ENCODE peak calls at places on chromosomes 16 and 17, in five cellular contexts. Z, E, D, B and F are unnamed samples.

GRCh38 chr17:16922386-16923096 is 49.4 kb downstream of the TNFRSF13B start:
- DNase-seq in Z (no peak), E (no peak), D (no peak), B (no peak), F (no peak)

GRCh38 chr16:70520612-70521297 is 2.6 kb downstream of the COG4 start:
- DNase-seq in Z (no peak), E (no peak), D (no peak), B (no peak), F (no peak)

GRCh38 chr17:55451203-55451641 is 29.6 kb upstream of the MMD start:
- DNase-seq in Z (no peak), E (no peak), D (no peak), B (no peak), F (no peak)

GRCh38 chr16:78428193-78428592 is 328.7 kb downstream of the WWOX start:
- DNase-seq in Z (no peak), E (no peak), D (no peak), B (no peak), F (no peak)

GRCh38 chr17:81420769-81421462 is 25.7 kb downstream of the BAHCC1 start:
- DNase-seq in Z (no peak), E (no peak), D (no peak), B (peak), F (peak)

GRCh38 chr17:57463103-57463885 is 207.0 kb downstream of the MSI2 start:
- DNase-seq in Z (peak), E (no peak), D (no peak), B (no peak), F (no peak)

GRCh38 chr16:53404959-53405358 is 29.3 kb upstream of the RBL2 start:
- DNase-seq in Z (no peak), E (no peak), D (no peak), B (no peak), F (no peak)

GRCh38 chr17:36124879-36125824 is 21.5 kb downstream of the CCL4 start:
- DNase-seq in Z (no peak), E (no peak), D (no peak), B (no peak), F (peak)

GRCh38 chr17:1648582-1649115 is 1.0 kb downstream of the RILP start:
- DNase-seq in Z (peak), E (peak), D (peak), B (peak), F (peak)

GRCh38 chr16:31334934-31335333 is 20.0 kb upstream of the ITGAX start:
- DNase-seq in Z (no peak), E (no peak), D (no peak), B (no peak), F (no peak)

GRCh38 chr17:71398706-71399620 is 721.9 kb upstream of the SOX9 start:
- DNase-seq in Z (no peak), E (no peak), D (no peak), B (no peak), F (no peak)

GRCh38 chr17:11787074-11787473 is 188.8 kb downstream of the DNAH9 start:
- DNase-seq in Z (no peak), E (no peak), D (no peak), B (no peak), F (no peak)

GRCh38 chr16:4093495-4094137 is 22.6 kb downstream of the ADCY9 start:
- DNase-seq in Z (no peak), E (peak), D (no peak), B (peak), F (no peak)

GRCh38 chr16:1135459-1135825 is 17.5 kb upstream of the CACNA1H start:
- DNase-seq in Z (no peak), E (no peak), D (no peak), B (no peak), F (no peak)

GRCh38 chr17:45325810-45326209 is 9.0 kb upstream of the MAP3K14 start:
- DNase-seq in Z (no peak), E (no peak), D (no peak), B (no peak), F (peak)

GRCh38 chr17:81386646-81387234 is 8.5 kb upstream of the BAHCC1 start:
- DNase-seq in Z (no peak), E (no peak), D (no peak), B (no peak), F (no peak)